ENCODE peak calls at places on chromosomes 4 and X, in nine cellular contexts. One of them, this sample, is unnamed.

GRCh38 chrX:47222776-47223350 is 4.4 kb downstream of the CDK16 start:
- DNase-seq in activated naive CD4-positive, alpha-beta T cell treated with anti-CD3 and anti-CD28 coated beads for 36 hours: no peak
- DNase-seq in cardiac septum: no peak
- DNase-seq in cardiac muscle cell: no peak
- DNase-seq in Right ventricle myocardium superior: no peak
- DNase-seq in NCI-H510A treated with DMSO at 0.1 percent for 48 hours: no peak
- DNase-seq in DMS 273 treated with DMSO at 0.1 percent for 48 hours: no peak
- DNase-seq in fibroblast of the conjunctiva: no peak
- DNase-seq in stimulated activated CD4-positive, alpha-beta T cell treated with anti-CD3 and anti-CD28 coated beads, Interleukin-2, amount 100 ng/mL, for 48 hours: no peak
- DNase-seq in this sample: no peak

GRCh38 chr4:99712099-99712498 is 54.5 kb upstream of the C4orf54 start:
- DNase-seq in Right ventricle myocardium superior: no peak
- DNase-seq in activated naive CD4-positive, alpha-beta T cell treated with anti-CD3 and anti-CD28 coated beads for 36 hours: no peak
- DNase-seq in fibroblast of the conjunctiva: no peak
- DNase-seq in DMS 273 treated with DMSO at 0.1 percent for 48 hours: no peak
- DNase-seq in stimulated activated CD4-positive, alpha-beta T cell treated with anti-CD3 and anti-CD28 coated beads, Interleukin-2, amount 100 ng/mL, for 48 hours: no peak
- DNase-seq in NCI-H510A treated with DMSO at 0.1 percent for 48 hours: no peak
- DNase-seq in cardiac septum: no peak
- DNase-seq in cardiac muscle cell: no peak
- DNase-seq in this sample: no peak

GRCh38 chr4:95591278-95591677 is 42.5 kb upstream of the UNC5C start:
- DNase-seq in cardiac muscle cell: no peak
- DNase-seq in cardiac septum: no peak
- DNase-seq in stimulated activated CD4-positive, alpha-beta T cell treated with anti-CD3 and anti-CD28 coated beads, Interleukin-2, amount 100 ng/mL, for 48 hours: no peak
- DNase-seq in activated naive CD4-positive, alpha-beta T cell treated with anti-CD3 and anti-CD28 coated beads for 36 hours: no peak
- DNase-seq in NCI-H510A treated with DMSO at 0.1 percent for 48 hours: no peak
- DNase-seq in DMS 273 treated with DMSO at 0.1 percent for 48 hours: no peak
- DNase-seq in fibroblast of the conjunctiva: no peak
- DNase-seq in Right ventricle myocardium superior: no peak
- DNase-seq in this sample: no peak

GRCh38 chr4:159071178-159071968 is 31.5 kb upstream of the RAPGEF2 start:
- DNase-seq in cardiac muscle cell: peak
- DNase-seq in Right ventricle myocardium superior: no peak
- DNase-seq in cardiac septum: no peak
- DNase-seq in DMS 273 treated with DMSO at 0.1 percent for 48 hours: no peak
- DNase-seq in stimulated activated CD4-positive, alpha-beta T cell treated with anti-CD3 and anti-CD28 coated beads, Interleukin-2, amount 100 ng/mL, for 48 hours: no peak
- DNase-seq in activated naive CD4-positive, alpha-beta T cell treated with anti-CD3 and anti-CD28 coated beads for 36 hours: no peak
- DNase-seq in fibroblast of the conjunctiva: peak
- DNase-seq in NCI-H510A treated with DMSO at 0.1 percent for 48 hours: no peak
- DNase-seq in this sample: no peak

GRCh38 chr4:81255524-81255923 is 40.5 kb upstream of the PRKG2 start:
- DNase-seq in activated naive CD4-positive, alpha-beta T cell treated with anti-CD3 and anti-CD28 coated beads for 36 hours: no peak
- DNase-seq in DMS 273 treated with DMSO at 0.1 percent for 48 hours: no peak
- DNase-seq in NCI-H510A treated with DMSO at 0.1 percent for 48 hours: no peak
- DNase-seq in fibroblast of the conjunctiva: peak
- DNase-seq in cardiac muscle cell: peak
- DNase-seq in Right ventricle myocardium superior: no peak
- DNase-seq in stimulated activated CD4-positive, alpha-beta T cell treated with anti-CD3 and anti-CD28 coated beads, Interleukin-2, amount 100 ng/mL, for 48 hours: no peak
- DNase-seq in cardiac septum: no peak
- DNase-seq in this sample: no peak

GRCh38 chrX:41302293-41302868 is 31.6 kb upstream of the DDX3X start:
- DNase-seq in Right ventricle myocardium superior: no peak
- DNase-seq in DMS 273 treated with DMSO at 0.1 percent for 48 hours: no peak
- DNase-seq in stimulated activated CD4-positive, alpha-beta T cell treated with anti-CD3 and anti-CD28 coated beads, Interleukin-2, amount 100 ng/mL, for 48 hours: no peak
- DNase-seq in cardiac septum: no peak
- DNase-seq in NCI-H510A treated with DMSO at 0.1 percent for 48 hours: no peak
- DNase-seq in cardiac muscle cell: no peak
- DNase-seq in activated naive CD4-positive, alpha-beta T cell treated with anti-CD3 and anti-CD28 coated beads for 36 hours: no peak
- DNase-seq in fibroblast of the conjunctiva: no peak
- DNase-seq in this sample: no peak

GRCh38 chr4:183401473-183401872 is 43.0 kb upstream of the CDKN2AIP start:
- DNase-seq in DMS 273 treated with DMSO at 0.1 percent for 48 hours: no peak
- DNase-seq in NCI-H510A treated with DMSO at 0.1 percent for 48 hours: no peak
- DNase-seq in activated naive CD4-positive, alpha-beta T cell treated with anti-CD3 and anti-CD28 coated beads for 36 hours: no peak
- DNase-seq in cardiac septum: no peak
- DNase-seq in cardiac muscle cell: no peak
- DNase-seq in Right ventricle myocardium superior: no peak
- DNase-seq in fibroblast of the conjunctiva: no peak
- DNase-seq in stimulated activated CD4-positive, alpha-beta T cell treated with anti-CD3 and anti-CD28 coated beads, Interleukin-2, amount 100 ng/mL, for 48 hours: no peak
- DNase-seq in this sample: no peak

GRCh38 chr4:112944006-112944405 is 105.4 kb upstream of the ANK2 start:
- DNase-seq in activated naive CD4-positive, alpha-beta T cell treated with anti-CD3 and anti-CD28 coated beads for 36 hours: no peak
- DNase-seq in Right ventricle myocardium superior: no peak
- DNase-seq in NCI-H510A treated with DMSO at 0.1 percent for 48 hours: no peak
- DNase-seq in stimulated activated CD4-positive, alpha-beta T cell treated with anti-CD3 and anti-CD28 coated beads, Interleukin-2, amount 100 ng/mL, for 48 hours: no peak
- DNase-seq in fibroblast of the conjunctiva: no peak
- DNase-seq in cardiac muscle cell: no peak
- DNase-seq in cardiac septum: no peak
- DNase-seq in DMS 273 treated with DMSO at 0.1 percent for 48 hours: no peak
- DNase-seq in this sample: no peak

GRCh38 chrX:44022964-44023363 is 49.8 kb upstream of the NDP start:
- DNase-seq in cardiac muscle cell: no peak
- DNase-seq in stimulated activated CD4-positive, alpha-beta T cell treated with anti-CD3 and anti-CD28 coated beads, Interleukin-2, amount 100 ng/mL, for 48 hours: no peak
- DNase-seq in Right ventricle myocardium superior: no peak
- DNase-seq in NCI-H510A treated with DMSO at 0.1 percent for 48 hours: no peak
- DNase-seq in cardiac septum: no peak
- DNase-seq in DMS 273 treated with DMSO at 0.1 percent for 48 hours: no peak
- DNase-seq in activated naive CD4-positive, alpha-beta T cell treated with anti-CD3 and anti-CD28 coated beads for 36 hours: no peak
- DNase-seq in fibroblast of the conjunctiva: no peak
- DNase-seq in this sample: no peak

GRCh38 chrX:153900806-153901752 is 3.4 kb upstream of the AVPR2 start:
- DNase-seq in fibroblast of the conjunctiva: peak
- DNase-seq in cardiac septum: no peak
- DNase-seq in Right ventricle myocardium superior: peak
- DNase-seq in stimulated activated CD4-positive, alpha-beta T cell treated with anti-CD3 and anti-CD28 coated beads, Interleukin-2, amount 100 ng/mL, for 48 hours: peak
- DNase-seq in NCI-H510A treated with DMSO at 0.1 percent for 48 hours: no peak
- DNase-seq in activated naive CD4-positive, alpha-beta T cell treated with anti-CD3 and anti-CD28 coated beads for 36 hours: peak
- DNase-seq in DMS 273 treated with DMSO at 0.1 percent for 48 hours: peak
- DNase-seq in cardiac muscle cell: peak
- DNase-seq in this sample: no peak

GRCh38 chrX:119948381-119948780 is 4.8 kb upstream of the NKAP start:
- DNase-seq in activated naive CD4-positive, alpha-beta T cell treated with anti-CD3 and anti-CD28 coated beads for 36 hours: no peak
- DNase-seq in cardiac muscle cell: no peak
- DNase-seq in Right ventricle myocardium superior: no peak
- DNase-seq in fibroblast of the conjunctiva: no peak
- DNase-seq in NCI-H510A treated with DMSO at 0.1 percent for 48 hours: no peak
- DNase-seq in DMS 273 treated with DMSO at 0.1 percent for 48 hours: no peak
- DNase-seq in cardiac septum: no peak
- DNase-seq in stimulated activated CD4-positive, alpha-beta T cell treated with anti-CD3 and anti-CD28 coated beads, Interleukin-2, amount 100 ng/mL, for 48 hours: no peak
- DNase-seq in this sample: no peak

GRCh38 chr4:122728781-122729330 is 3.6 kb upstream of the BBS12 start:
- DNase-seq in activated naive CD4-positive, alpha-beta T cell treated with anti-CD3 and anti-CD28 coated beads for 36 hours: no peak
- DNase-seq in cardiac muscle cell: peak
- DNase-seq in NCI-H510A treated with DMSO at 0.1 percent for 48 hours: no peak
- DNase-seq in stimulated activated CD4-positive, alpha-beta T cell treated with anti-CD3 and anti-CD28 coated beads, Interleukin-2, amount 100 ng/mL, for 48 hours: no peak
- DNase-seq in fibroblast of the conjunctiva: peak
- DNase-seq in DMS 273 treated with DMSO at 0.1 percent for 48 hours: no peak
- DNase-seq in cardiac septum: no peak
- DNase-seq in Right ventricle myocardium superior: no peak
- DNase-seq in this sample: no peak

GRCh38 chr4:56755901-56756300 is 65.6 kb downstream of the SPINK2 start:
- DNase-seq in cardiac muscle cell: no peak
- DNase-seq in NCI-H510A treated with DMSO at 0.1 percent for 48 hours: no peak
- DNase-seq in fibroblast of the conjunctiva: no peak
- DNase-seq in Right ventricle myocardium superior: no peak
- DNase-seq in activated naive CD4-positive, alpha-beta T cell treated with anti-CD3 and anti-CD28 coated beads for 36 hours: no peak
- DNase-seq in DMS 273 treated with DMSO at 0.1 percent for 48 hours: no peak
- DNase-seq in stimulated activated CD4-positive, alpha-beta T cell treated with anti-CD3 and anti-CD28 coated beads, Interleukin-2, amount 100 ng/mL, for 48 hours: no peak
- DNase-seq in cardiac septum: no peak
- DNase-seq in this sample: no peak

GRCh38 chr4:94722748-94723147 is 35.0 kb upstream of the BMPR1B start:
- DNase-seq in cardiac muscle cell: no peak
- DNase-seq in NCI-H510A treated with DMSO at 0.1 percent for 48 hours: peak
- DNase-seq in cardiac septum: no peak
- DNase-seq in stimulated activated CD4-positive, alpha-beta T cell treated with anti-CD3 and anti-CD28 coated beads, Interleukin-2, amount 100 ng/mL, for 48 hours: no peak
- DNase-seq in activated naive CD4-positive, alpha-beta T cell treated with anti-CD3 and anti-CD28 coated beads for 36 hours: no peak
- DNase-seq in DMS 273 treated with DMSO at 0.1 percent for 48 hours: no peak
- DNase-seq in fibroblast of the conjunctiva: no peak
- DNase-seq in Right ventricle myocardium superior: no peak
- DNase-seq in this sample: no peak

GRCh38 chrX:154368630-154369452 is 5.6 kb downstream of the FLNA start:
- DNase-seq in cardiac septum: peak
- DNase-seq in activated naive CD4-positive, alpha-beta T cell treated with anti-CD3 and anti-CD28 coated beads for 36 hours: peak
- DNase-seq in NCI-H510A treated with DMSO at 0.1 percent for 48 hours: peak
- DNase-seq in DMS 273 treated with DMSO at 0.1 percent for 48 hours: no peak
- DNase-seq in fibroblast of the conjunctiva: peak
- DNase-seq in stimulated activated CD4-positive, alpha-beta T cell treated with anti-CD3 and anti-CD28 coated beads, Interleukin-2, amount 100 ng/mL, for 48 hours: peak
- DNase-seq in cardiac muscle cell: peak
- DNase-seq in Right ventricle myocardium superior: peak
- DNase-seq in this sample: no peak

GRCh38 chr4:41069838-41070237 is 144.5 kb downstream of the APBB2 start:
- DNase-seq in stimulated activated CD4-positive, alpha-beta T cell treated with anti-CD3 and anti-CD28 coated beads, Interleukin-2, amount 100 ng/mL, for 48 hours: no peak
- DNase-seq in activated naive CD4-positive, alpha-beta T cell treated with anti-CD3 and anti-CD28 coated beads for 36 hours: no peak
- DNase-seq in NCI-H510A treated with DMSO at 0.1 percent for 48 hours: peak
- DNase-seq in cardiac septum: no peak
- DNase-seq in cardiac muscle cell: no peak
- DNase-seq in Right ventricle myocardium superior: no peak
- DNase-seq in fibroblast of the conjunctiva: no peak
- DNase-seq in DMS 273 treated with DMSO at 0.1 percent for 48 hours: no peak
- DNase-seq in this sample: no peak

GRCh38 chr4:1600211-1600780 is 83.8 kb downstream of the FAM53A start:
- DNase-seq in stimulated activated CD4-positive, alpha-beta T cell treated with anti-CD3 and anti-CD28 coated beads, Interleukin-2, amount 100 ng/mL, for 48 hours: no peak
- DNase-seq in cardiac muscle cell: no peak
- DNase-seq in NCI-H510A treated with DMSO at 0.1 percent for 48 hours: no peak
- DNase-seq in fibroblast of the conjunctiva: no peak
- DNase-seq in Right ventricle myocardium superior: peak
- DNase-seq in activated naive CD4-positive, alpha-beta T cell treated with anti-CD3 and anti-CD28 coated beads for 36 hours: no peak
- DNase-seq in cardiac septum: peak
- DNase-seq in DMS 273 treated with DMSO at 0.1 percent for 48 hours: no peak
- DNase-seq in this sample: peak

GRCh38 chr4:117768610-117769009 is 265.7 kb upstream of the NDST3 start:
- DNase-seq in Right ventricle myocardium superior: no peak
- DNase-seq in DMS 273 treated with DMSO at 0.1 percent for 48 hours: no peak
- DNase-seq in fibroblast of the conjunctiva: no peak
- DNase-seq in cardiac septum: no peak
- DNase-seq in cardiac muscle cell: no peak
- DNase-seq in stimulated activated CD4-positive, alpha-beta T cell treated with anti-CD3 and anti-CD28 coated beads, Interleukin-2, amount 100 ng/mL, for 48 hours: no peak
- DNase-seq in activated naive CD4-positive, alpha-beta T cell treated with anti-CD3 and anti-CD28 coated beads for 36 hours: no peak
- DNase-seq in NCI-H510A treated with DMSO at 0.1 percent for 48 hours: no peak
- DNase-seq in this sample: no peak

GRCh38 chrX:75301060-75301459 is 27.2 kb downstream of the UPRT start:
- DNase-seq in activated naive CD4-positive, alpha-beta T cell treated with anti-CD3 and anti-CD28 coated beads for 36 hours: no peak
- DNase-seq in fibroblast of the conjunctiva: no peak
- DNase-seq in Right ventricle myocardium superior: no peak
- DNase-seq in NCI-H510A treated with DMSO at 0.1 percent for 48 hours: no peak
- DNase-seq in DMS 273 treated with DMSO at 0.1 percent for 48 hours: no peak
- DNase-seq in cardiac septum: no peak
- DNase-seq in cardiac muscle cell: peak
- DNase-seq in stimulated activated CD4-positive, alpha-beta T cell treated with anti-CD3 and anti-CD28 coated beads, Interleukin-2, amount 100 ng/mL, for 48 hours: no peak
- DNase-seq in this sample: no peak

GRCh38 chr4:82792912-82793649 is 5.5 kb downstream of the SCD5 start:
- DNase-seq in DMS 273 treated with DMSO at 0.1 percent for 48 hours: no peak
- DNase-seq in cardiac muscle cell: no peak
- DNase-seq in stimulated activated CD4-positive, alpha-beta T cell treated with anti-CD3 and anti-CD28 coated beads, Interleukin-2, amount 100 ng/mL, for 48 hours: no peak
- DNase-seq in activated naive CD4-positive, alpha-beta T cell treated with anti-CD3 and anti-CD28 coated beads for 36 hours: no peak
- DNase-seq in NCI-H510A treated with DMSO at 0.1 percent for 48 hours: no peak
- DNase-seq in fibroblast of the conjunctiva: no peak
- DNase-seq in cardiac septum: no peak
- DNase-seq in Right ventricle myocardium superior: no peak
- DNase-seq in this sample: no peak

GRCh38 chr4:73870260-73870659 is 1.1 kb downstream of the CXCL1 start:
- DNase-seq in NCI-H510A treated with DMSO at 0.1 percent for 48 hours: peak
- DNase-seq in DMS 273 treated with DMSO at 0.1 percent for 48 hours: no peak
- DNase-seq in fibroblast of the conjunctiva: no peak
- DNase-seq in Right ventricle myocardium superior: peak
- DNase-seq in cardiac muscle cell: peak
- DNase-seq in activated naive CD4-positive, alpha-beta T cell treated with anti-CD3 and anti-CD28 coated beads for 36 hours: no peak
- DNase-seq in stimulated activated CD4-positive, alpha-beta T cell treated with anti-CD3 and anti-CD28 coated beads, Interleukin-2, amount 100 ng/mL, for 48 hours: no peak
- DNase-seq in cardiac septum: peak
- DNase-seq in this sample: no peak

GRCh38 chr4:74223801-74224200 is 65.9 kb downstream of the MTHFD2L start:
- DNase-seq in DMS 273 treated with DMSO at 0.1 percent for 48 hours: no peak
- DNase-seq in cardiac muscle cell: peak
- DNase-seq in activated naive CD4-positive, alpha-beta T cell treated with anti-CD3 and anti-CD28 coated beads for 36 hours: no peak
- DNase-seq in cardiac septum: no peak
- DNase-seq in NCI-H510A treated with DMSO at 0.1 percent for 48 hours: no peak
- DNase-seq in Right ventricle myocardium superior: no peak
- DNase-seq in fibroblast of the conjunctiva: peak
- DNase-seq in stimulated activated CD4-positive, alpha-beta T cell treated with anti-CD3 and anti-CD28 coated beads, Interleukin-2, amount 100 ng/mL, for 48 hours: no peak
- DNase-seq in this sample: no peak

GRCh38 chr4:83054928-83055327 is 19.9 kb downstream of the COPS4 start:
- DNase-seq in DMS 273 treated with DMSO at 0.1 percent for 48 hours: no peak
- DNase-seq in activated naive CD4-positive, alpha-beta T cell treated with anti-CD3 and anti-CD28 coated beads for 36 hours: peak
- DNase-seq in stimulated activated CD4-positive, alpha-beta T cell treated with anti-CD3 and anti-CD28 coated beads, Interleukin-2, amount 100 ng/mL, for 48 hours: no peak
- DNase-seq in cardiac muscle cell: peak
- DNase-seq in NCI-H510A treated with DMSO at 0.1 percent for 48 hours: no peak
- DNase-seq in fibroblast of the conjunctiva: no peak
- DNase-seq in Right ventricle myocardium superior: no peak
- DNase-seq in cardiac septum: no peak
- DNase-seq in this sample: no peak

GRCh38 chrX:120457766-120458180 is 11.3 kb downstream of the LAMP2 start:
- DNase-seq in Right ventricle myocardium superior: no peak
- DNase-seq in DMS 273 treated with DMSO at 0.1 percent for 48 hours: no peak
- DNase-seq in cardiac septum: no peak
- DNase-seq in fibroblast of the conjunctiva: peak
- DNase-seq in NCI-H510A treated with DMSO at 0.1 percent for 48 hours: no peak
- DNase-seq in stimulated activated CD4-positive, alpha-beta T cell treated with anti-CD3 and anti-CD28 coated beads, Interleukin-2, amount 100 ng/mL, for 48 hours: no peak
- DNase-seq in cardiac muscle cell: peak
- DNase-seq in activated naive CD4-positive, alpha-beta T cell treated with anti-CD3 and anti-CD28 coated beads for 36 hours: peak
- DNase-seq in this sample: no peak